ENCODE peak calls at places on chromosomes 16 and 17, in seven cellular contexts. P is effector CD4-positive, alpha-beta T cell; Y is kidney tubule cell; B is Daoy; Q is activated CD8-positive, alpha-beta memory T cell treated with anti-CD3 and anti-CD28 coated beads, Interleukin-2, amount 50 U/mL, for 4 hours; E is NCI-H1694 treated with DMSO at 0.1 percent for 48 hours; N is AG04450. H is an unnamed sample.

GRCh38 chr17:42853004-42853403 is 2.0 kb downstream of the AOC3 start:
- DNase-seq in Q (no peak), P (no peak), Y (no peak), E (no peak), N (no peak), B (no peak), H (no peak)

GRCh38 chr17:45908460-45908859 is 14.1 kb downstream of the MAPT start:
- DNase-seq in N (no peak), Y (no peak), P (no peak), Q (no peak), E (peak; percentile 47), B (no peak), H (no peak)

GRCh38 chr17:64442550-64442971 is 6.4 kb upstream of the MILR1 start:
- DNase-seq in E (no peak), P (no peak), B (peak; percentile 43), N (no peak), Q (no peak), Y (peak; percentile 20), H (no peak)

GRCh38 chr16:1144476-1145382 is 8.2 kb upstream of the CACNA1H start:
- DNase-seq in P (no peak), E (no peak), Y (peak; percentile 40), B (no peak), Q (no peak), N (no peak), H (no peak)

GRCh38 chr16:89334461-89334860 is 117.0 kb downstream of the ZNF778 start:
- DNase-seq in Y (no peak), Q (peak; percentile 15), N (no peak), B (no peak), E (no peak), P (no peak), H (no peak)

GRCh38 chr17:80426671-80427326 is 11.8 kb downstream of the ENDOV start:
- DNase-seq in P (peak; percentile 85), N (peak; percentile 16), E (peak; percentile 54), Q (peak; percentile 87), B (peak; percentile 70), Y (peak; percentile 68), H (peak; percentile 77)

GRCh38 chr17:28745052-28745776 is 1.4 kb downstream of the TRAF4 start:
- DNase-seq in E (no peak), Q (no peak), Y (peak; percentile 63), B (peak; percentile 69), N (no peak), P (no peak), H (no peak)

GRCh38 chr17:13518271-13519000 is 83.3 kb downstream of the HS3ST3A1 start:
- DNase-seq in P (no peak), Q (no peak), N (peak; percentile 82), Y (no peak), E (no peak), B (no peak), H (no peak)

GRCh38 chr17:28575126-28575795 is 1.4 kb downstream of the ALDOC start:
- DNase-seq in N (no peak), P (no peak), Y (no peak), E (no peak), B (no peak), Q (no peak), H (no peak)

GRCh38 chr17:34397265-34397664 is 34.2 kb upstream of the CCL1 start:
- DNase-seq in N (no peak), Y (no peak), B (no peak), E (no peak), P (no peak), Q (no peak), H (no peak)

GRCh38 chr16:3780570-3780969 is 63.2 kb upstream of the TRAP1 start:
- DNase-seq in B (no peak), P (no peak), E (peak; percentile 13), Y (peak; percentile 27), Q (no peak), N (no peak), H (no peak)

GRCh38 chr17:7343250-7343649 is 6.9 kb downstream of the ACAP1 start:
- DNase-seq in Q (no peak), P (no peak), N (no peak), E (no peak), B (no peak), Y (no peak), H (no peak)

GRCh38 chr16:10514369-10515055 is 65.9 kb downstream of the EMP2 start:
- DNase-seq in B (peak; percentile 37), E (peak; percentile 36), N (peak; percentile 46), Q (peak; percentile 33), Y (peak; percentile 55), P (peak; percentile 16), H (peak; percentile 11)

GRCh38 chr16:67163164-67163902 is 1.2 kb upstream of the HSF4 start:
- DNase-seq in B (peak; percentile 39), Y (peak; percentile 64), P (no peak), Q (no peak), E (peak; percentile 25), N (no peak), H (peak; percentile 44)

GRCh38 chr17:3448059-3448630 is 14.5 kb upstream of the OR1E2 start:
- DNase-seq in B (no peak), N (no peak), E (no peak), P (no peak), Y (no peak), Q (no peak), H (no peak)

H was measured in activated effector memory CD4-positive, alpha-beta T cell treated with Interleukin-2 at 50 U/mL for 16 hours.